ENCODE peak calls at places on chromosomes 5 and 9, in six cellular contexts. D is Peyer's patch, I is PC-3, Z is fibroblast of mammary gland, Q is fibroblast of lung, E is OCI-LY7. L is an unnamed sample.

GRCh38 chr9:105842023-105842644 is 147.8 kb downstream of the TMEM38B start:
- DNase-seq in D (peak), I (peak), Z (peak), Q (peak), E (peak), L (peak)

GRCh38 chr5:64229163-64229774 is 63.6 kb downstream of the RNF180 start:
- DNase-seq in D (no peak), I (peak), Z (peak), Q (peak), E (peak), L (peak)

GRCh38 chr9:72352911-72353388 is 12.1 kb downstream of the ZFAND5 start:
- DNase-seq in D (no peak), I (no peak), Z (no peak), Q (no peak), E (no peak), L (peak)

GRCh38 chr9:38000332-38000731 is 68.7 kb downstream of the SHB start:
- DNase-seq in D (no peak), I (no peak), Z (no peak), Q (no peak), E (no peak), L (no peak)

GRCh38 chr9:108153391-108153790 is 663.8 kb upstream of the KLF4 start:
- DNase-seq in D (no peak), I (no peak), Z (no peak), Q (no peak), E (no peak), L (no peak)

GRCh38 chr9:6757988-6758417 is 230 bp downstream of the KDM4C start:
- DNase-seq in D (no peak), I (no peak), Z (no peak), Q (no peak), E (no peak), L (no peak)

GRCh38 chr5:38536968-38537367 is 19.5 kb downstream of the LIFR start:
- DNase-seq in D (no peak), I (no peak), Z (no peak), Q (no peak), E (no peak), L (no peak)

GRCh38 chr9:89929721-89930480 is 325.1 kb downstream of the GADD45G start:
- DNase-seq in D (no peak), I (peak), Z (peak), Q (peak), E (no peak), L (no peak)

GRCh38 chr5:93395891-93396465 is 185.0 kb downstream of the NR2F1-AS1 start:
- DNase-seq in D (no peak), I (no peak), Z (no peak), Q (peak), E (no peak), L (no peak)

GRCh38 chr9:37618817-37619216 is 26.4 kb upstream of the TOMM5 start:
- DNase-seq in D (no peak), I (peak), Z (no peak), Q (no peak), E (no peak), L (peak)

GRCh38 chr5:181053760-181054122 is 13.7 kb downstream of the BTNL9 start:
- DNase-seq in D (no peak), I (peak), Z (no peak), Q (no peak), E (peak), L (no peak)

GRCh38 chr5:171386861-171387254 is 791 bp upstream of the NPM1 start:
- DNase-seq in D (no peak), I (no peak), Z (no peak), Q (no peak), E (no peak), L (no peak)

GRCh38 chr9:93897075-93897970 is 57.8 kb downstream of the BARX1 start:
- DNase-seq in D (peak), I (no peak), Z (no peak), Q (no peak), E (no peak), L (no peak)

DNA sequence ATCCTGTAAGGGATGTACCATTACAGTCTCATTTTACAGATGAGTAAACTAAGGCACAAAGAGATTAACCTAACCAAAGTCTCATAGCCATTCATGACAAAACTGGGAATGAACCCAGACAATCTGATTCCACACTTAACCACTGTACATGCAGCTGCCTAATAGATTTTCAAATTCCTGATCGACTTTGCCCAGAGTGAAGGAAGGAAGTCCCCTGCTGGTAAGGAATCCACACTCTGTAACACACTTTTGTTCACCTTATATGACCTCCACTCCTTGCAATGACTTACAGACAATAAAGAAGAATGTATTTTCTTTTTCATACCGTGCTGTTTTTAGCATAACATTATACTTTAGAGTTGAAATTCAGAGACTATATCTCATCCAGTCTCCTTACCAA is 31.3 kb upstream of the PLPP6 start:
- DNase-seq in D (no peak), I (no peak), Z (peak), Q (no peak), E (no peak), L (peak)
- TF ChIP-seq CTCF in D (no peak), I (no peak), Z (peak), Q (no peak), E (no peak), L (peak)

GRCh38 chr9:3014164-3014563 is 170.3 kb upstream of the PUM3 start:
- DNase-seq in D (no peak), I (no peak), Z (no peak), Q (no peak), E (no peak), L (no peak)
- H3K4me3 ChIP-seq in D (no peak), I (no peak), Z (no peak), Q (no peak), E (no peak), L (no peak)

GRCh38 chr5:27124590-27124989 is 86.2 kb upstream of the CDH9 start:
- DNase-seq in D (no peak), I (peak), Z (peak), Q (peak), E (no peak), L (peak)
- TF ChIP-seq CTCF in D (no peak), I (peak), Z (peak), Q (peak), E (no peak), L (peak)

GRCh38 chr9:14418262-14419200 is 104.6 kb upstream of the NFIB start:
- DNase-seq in D (no peak), I (peak), Z (no peak), Q (peak), E (no peak), L (no peak)

GRCh38 chr9:14417230-14417629 is 103.3 kb upstream of the NFIB start:
- DNase-seq in D (no peak), I (peak), Z (peak), Q (peak), E (no peak), L (no peak)

GRCh38 chr9:14415947-14416346 is 102.0 kb upstream of the NFIB start:
- DNase-seq in D (no peak), I (peak), Z (peak), Q (peak), E (no peak), L (peak)

GRCh38 chr9:14421291-14421690 is 107.3 kb upstream of the NFIB start:
- DNase-seq in D (no peak), I (no peak), Z (no peak), Q (no peak), E (no peak), L (no peak)

GRCh38 chr9:14419302-14419937 is 105.5 kb upstream of the NFIB start:
- DNase-seq in D (no peak), I (no peak), Z (no peak), Q (no peak), E (no peak), L (no peak)
- H3K4me3 ChIP-seq in D (no peak), I (no peak), Z (no peak), Q (no peak), E (no peak), L (no peak)

GRCh38 chr5:33736510-33736909 is 155.3 kb downstream of the ADAMTS12 start:
- DNase-seq in D (no peak), I (peak), Z (peak), Q (peak), E (no peak), L (peak)
- TF ChIP-seq CTCF in D (no peak), I (no peak), Z (no peak), Q (no peak), E (no peak), L (no peak)

GRCh38 chr9:124520206-124520596 is 13.0 kb upstream of the NR5A1 start:
- DNase-seq in D (no peak), I (no peak), Z (no peak), Q (no peak), E (no peak), L (no peak)

GRCh38 chr9:124521142-124521541 is 13.9 kb upstream of the NR5A1 start:
- DNase-seq in D (no peak), I (no peak), Z (no peak), Q (no peak), E (no peak), L (no peak)

GRCh38 chr9:124518116-124518515 is 10.9 kb upstream of the NR5A1 start:
- DNase-seq in D (no peak), I (no peak), Z (no peak), Q (no peak), E (no peak), L (no peak)

GRCh38 chr9:124526174-124526573 is 19.0 kb upstream of the NR5A1 start:
- DNase-seq in D (no peak), I (no peak), Z (no peak), Q (no peak), E (no peak), L (no peak)

GRCh38 chr9:124522121-124523098 is 15.2 kb upstream of the NR5A1 start:
- DNase-seq in D (no peak), I (peak), Z (no peak), Q (no peak), E (no peak), L (no peak)
- H3K4me3 ChIP-seq in D (no peak), I (no peak), Z (no peak), Q (no peak), E (no peak), L (no peak)

DNA sequence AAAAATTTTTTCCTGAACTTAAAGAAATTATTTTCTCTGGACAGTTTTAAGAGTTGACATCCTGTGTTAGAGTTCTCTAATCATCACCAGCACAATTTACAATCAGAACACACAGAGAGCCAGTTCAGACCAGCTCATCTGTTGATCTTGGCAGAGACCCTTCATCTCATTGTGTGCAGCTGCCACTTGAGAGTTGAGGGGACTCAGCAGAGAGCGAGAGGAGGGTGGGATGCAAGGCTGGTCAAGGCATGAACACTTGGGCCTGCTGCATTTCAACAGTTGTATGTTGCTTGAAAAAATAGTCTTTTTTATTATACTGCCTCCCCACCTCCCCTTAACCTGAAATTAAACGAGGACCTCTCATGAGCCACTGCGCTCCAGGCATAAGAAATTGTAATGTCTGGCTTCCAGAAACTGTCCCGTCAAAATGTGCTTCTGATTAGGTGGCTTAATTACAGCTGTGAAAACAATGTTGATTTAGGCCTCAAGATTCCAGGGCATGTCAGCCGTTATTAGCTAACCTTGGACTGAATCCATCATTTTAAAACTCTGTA is 383.6 kb downstream of the CCDC171 start:
- DNase-seq in D (no peak), I (peak), Z (peak), Q (peak), E (no peak), L (peak)
- TF ChIP-seq CTCF in D (no peak), I (no peak), Z (no peak), Q (no peak), E (no peak), L (no peak)

GRCh38 chr9:131620764-131621520 is 75.6 kb downstream of the PRRT1B start:
- DNase-seq in D (no peak), I (no peak), Z (no peak), Q (no peak), E (no peak), L (no peak)
- H3K4me3 ChIP-seq in D (no peak), I (no peak), Z (no peak), Q (no peak), E (no peak), L (no peak)

DNA sequence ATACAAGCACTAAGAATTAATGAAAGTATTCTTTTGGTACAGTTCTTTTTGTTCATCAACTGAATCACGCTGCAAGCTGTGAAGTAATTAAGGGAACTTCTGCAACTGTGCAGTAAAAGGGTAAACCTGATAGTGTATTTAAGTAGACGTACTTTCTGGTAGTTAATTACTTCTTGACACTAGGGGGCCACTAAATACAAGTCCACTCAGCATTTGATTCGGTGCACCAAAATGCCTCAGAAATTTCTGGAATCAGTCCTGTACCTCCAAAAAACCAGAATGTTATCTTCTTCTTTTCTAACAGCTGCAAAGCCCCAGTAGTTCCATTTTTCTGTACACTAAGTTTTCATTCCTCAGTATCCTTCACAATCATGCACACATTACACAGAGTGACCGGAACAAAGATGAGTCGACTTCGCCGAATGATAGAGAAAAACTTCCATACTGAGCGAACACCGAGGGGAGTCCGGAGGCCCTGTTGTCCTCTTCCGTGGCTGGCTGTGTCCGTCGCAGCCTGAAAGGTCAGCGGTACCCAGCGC is 500 bp downstream of the GFM2 start:
- DNase-seq in D (no peak), I (peak), Z (peak), Q (peak), E (peak), L (peak)
- TF ChIP-seq CTCF in D (peak), I (peak), Z (peak), Q (peak), E (peak), L (peak)